ENCODE peak calls at places on chromosome 3, in ten cellular contexts. D is HepG2; H is naive thymus-derived CD8-positive, alpha-beta T cell; Q is natural killer cell; E is adrenal gland; G is activated CD8-positive, alpha-beta memory T cell treated with anti-CD3 and anti-CD28 coated beads for 24 hours; Z is Ammon's horn; F is epithelial cell of esophagus; I is myocyte; L is head of caudate nucleus. O is an unnamed sample.

GRCh38 chr3:117278424-117279190 is 569.0 kb downstream of the TUSC7 start:
- DNase-seq in E (peak), I (no peak), H (no peak), F (peak), Q (no peak), G (no peak), D (peak), Z (no peak), L (peak), O (no peak)

GRCh38 chr3:185561374-185561943 is 9.1 kb upstream of the LIPH start:
- DNase-seq in D (no peak), I (peak), E (no peak), G (peak), Z (peak), L (peak), H (no peak), Q (no peak), F (no peak), O (no peak)

GRCh38 chr3:77038468-77038927 is 1.4 kb upstream of the ROBO2 start:
- DNase-seq in L (peak), G (no peak), I (peak), Q (no peak), H (no peak), D (peak), Z (peak), F (peak), E (peak), O (peak)

GRCh38 chr3:74636981-74637380 is 22.5 kb upstream of the CNTN3 start:
- DNase-seq in F (no peak), Z (no peak), G (no peak), L (no peak), D (no peak), H (no peak), I (no peak), E (no peak), Q (no peak), O (no peak)

GRCh38 chr3:42019144-42019952 is 57.4 kb upstream of the ULK4 start:
- DNase-seq in Q (no peak), D (peak), E (peak), L (no peak), H (no peak), G (no peak), I (no peak), F (no peak), Z (no peak), O (no peak)

GRCh38 chr3:169131695-169132464 is 531.6 kb downstream of the MECOM start:
- DNase-seq in H (no peak), F (no peak), L (no peak), Z (no peak), D (no peak), Q (no peak), E (no peak), I (no peak), G (no peak), O (no peak)

GRCh38 chr3:10374311-10374710 is 53.4 kb upstream of the SEC13 start:
- DNase-seq in D (no peak), Z (peak), E (no peak), F (no peak), I (peak), H (no peak), G (no peak), L (no peak), Q (no peak), O (no peak)

GRCh38 chr3:112199622-112200316 is 66.7 kb upstream of the GCSAM start:
- DNase-seq in I (no peak), D (no peak), H (no peak), Z (no peak), L (no peak), F (peak), Q (no peak), E (no peak), G (no peak), O (no peak)

GRCh38 chr3:171206283-171206682 is 179.8 kb upstream of the SLC2A2 start:
- DNase-seq in I (no peak), L (no peak), F (peak), G (no peak), Q (no peak), H (no peak), Z (no peak), E (no peak), D (no peak), O (no peak)

GRCh38 chr3:127718244-127718915 is 45.6 kb downstream of the ABTB1 start:
- DNase-seq in Q (no peak), H (no peak), Z (no peak), D (no peak), G (no peak), L (peak), E (no peak), F (no peak), I (no peak), O (no peak)

GRCh38 chr3:122794779-122795673 is at the start of gene SLC49A4:
- DNase-seq in L (peak), F (peak), Q (peak), I (peak), G (peak), D (peak), H (peak), Z (peak), E (peak), O (peak)

GRCh38 chr3:43448098-43448497 is 161.8 kb downstream of the SNRK start:
- DNase-seq in D (no peak), L (no peak), H (no peak), F (no peak), Q (no peak), E (no peak), Z (no peak), G (no peak), I (no peak), O (no peak)

GRCh38 chr3:174776636-174777035 is 82.5 kb upstream of the NAALADL2 start:
- DNase-seq in L (no peak), H (no peak), G (no peak), E (no peak), Z (no peak), F (peak), Q (no peak), I (no peak), D (no peak), O (no peak)

GRCh38 chr3:157543491-157544035 is 40.3 kb upstream of the VEPH1 start:
- DNase-seq in F (no peak), Q (no peak), I (peak), Z (no peak), E (no peak), D (no peak), H (no peak), G (no peak), L (no peak), O (no peak)

GRCh38 chr3:25973111-25973510 is 183.2 kb downstream of the OXSM start:
- DNase-seq in G (no peak), D (no peak), H (no peak), L (no peak), E (no peak), Z (no peak), Q (no peak), I (no peak), F (no peak), O (no peak)

GRCh38 chr3:32956750-32957570 is 5.5 kb downstream of the CCR4 start:
- DNase-seq in Q (no peak), I (no peak), H (no peak), E (no peak), D (no peak), L (no peak), Z (no peak), F (no peak), G (peak), O (no peak)

GRCh38 chr3:104933981-104934380 is 432.7 kb upstream of the ALCAM start:
- DNase-seq in E (no peak), D (no peak), L (no peak), H (no peak), Z (no peak), I (no peak), G (no peak), Q (no peak), F (no peak), O (no peak)